ENCODE peak calls at places on chromosomes 16 and 17, in six cellular contexts. R, P, E, L, V and Y are unnamed samples.

GRCh38 chr17:13419676-13420075 is 182.1 kb downstream of the HS3ST3A1 start:
- DNase-seq in R (no peak), P (no peak), E (no peak), L (no peak), V (no peak), Y (no peak)

GRCh38 chr17:9696279-9697044 is 51.1 kb downstream of the USP43 start:
- DNase-seq in R (no peak), P (no peak), E (no peak), L (no peak), V (no peak), Y (no peak)

GRCh38 chr16:9909072-9909471 is 273.2 kb downstream of the GRIN2A start:
- DNase-seq in R (no peak), P (no peak), E (no peak), L (no peak), V (no peak), Y (no peak)

GRCh38 chr17:63530557-63531021 is 7.4 kb downstream of the KCNH6 start:
- DNase-seq in R (no peak), P (no peak), E (no peak), L (no peak), V (no peak), Y (no peak)

GRCh38 chr17:8611135-8611534 is 19.4 kb downstream of the MYH10 start:
- DNase-seq in R (no peak), P (no peak), E (no peak), L (no peak), V (no peak), Y (no peak)

GRCh38 chr17:3879181-3879580 is 13.7 kb downstream of the CAMKK1 start:
- DNase-seq in R (no peak), P (no peak), E (no peak), L (no peak), V (no peak), Y (no peak)

GRCh38 chr16:86555763-86556130 is 712 bp upstream of the MTHFSD start:
- DNase-seq in R (no peak), P (no peak), E (no peak), L (no peak), V (no peak), Y (no peak)

GRCh38 chr17:2383628-2384167 is 17.2 kb downstream of the MNT start:
- DNase-seq in R (no peak), P (no peak), E (no peak), L (no peak), V (no peak), Y (no peak)

GRCh38 chr17:81030726-81031570 is 4.0 kb upstream of the BAIAP2 start:
- DNase-seq in R (no peak), P (no peak), E (no peak), L (no peak), V (peak), Y (peak)
- TF ChIP-seq POLR2AphosphoS5 in R (no peak), P (no peak), E (no peak), L (no peak), V (no peak), Y (no peak)

GRCh38 chr17:38672788-38673713 is 1.7 kb downstream of the EPOP start:
- DNase-seq in R (no peak), P (no peak), E (no peak), L (no peak), V (no peak), Y (no peak)
- TF ChIP-seq POLR2A in R (no peak), P (no peak), E (no peak), L (no peak), V (no peak), Y (no peak)

GRCh38 chr16:53458623-53459022 is 24.4 kb downstream of the RBL2 start:
- DNase-seq in R (no peak), P (no peak), E (no peak), L (no peak), V (no peak), Y (no peak)

GRCh38 chr16:53456625-53457024 is 22.4 kb downstream of the RBL2 start:
- DNase-seq in R (no peak), P (no peak), E (no peak), L (no peak), V (no peak), Y (no peak)

DNA sequence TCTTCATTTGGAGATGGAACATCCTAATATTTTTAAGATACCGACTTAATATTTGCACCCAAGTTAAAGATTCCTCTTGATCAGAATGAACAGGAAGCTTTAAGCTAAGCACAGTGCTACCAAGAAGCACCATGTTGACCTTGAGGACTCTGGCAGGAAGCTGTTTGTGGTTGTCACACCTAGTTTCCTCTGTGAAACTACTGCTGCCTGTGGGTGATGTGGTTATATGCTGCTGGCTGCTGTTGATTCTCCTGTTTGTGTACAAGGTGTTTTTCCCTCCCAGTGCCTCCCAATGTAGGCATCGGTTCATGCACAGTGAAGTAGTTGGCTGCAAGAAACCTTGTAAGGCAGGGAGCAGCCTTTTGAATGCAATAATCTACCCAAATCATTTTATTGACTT is 23.4 kb downstream of the RBL2 start:
- DNase-seq in R (no peak), P (no peak), E (peak), L (peak), V (no peak), Y (peak)
- TF ChIP-seq TAF1 in R (no peak), P (no peak), E (no peak), L (no peak), V (no peak), Y (no peak)

DNA sequence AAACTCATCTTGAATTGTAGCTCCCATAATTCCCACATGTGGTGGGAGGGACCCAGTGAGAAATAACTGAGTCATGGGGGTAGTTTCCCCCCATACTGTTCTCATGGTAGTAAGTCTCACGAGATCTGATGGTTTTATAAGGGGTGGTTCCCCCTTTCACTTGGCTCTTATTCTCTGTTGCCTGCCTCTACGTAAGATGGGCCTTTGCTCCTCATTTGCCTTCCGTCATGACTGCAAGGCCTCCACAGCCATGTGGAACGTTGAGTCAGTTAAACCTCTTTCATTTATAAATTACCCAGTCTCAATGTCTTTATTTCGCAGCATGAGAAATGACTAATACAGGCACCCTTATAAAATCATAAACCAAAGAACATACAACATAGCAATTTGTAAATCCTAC is 79.0 kb downstream of the XYLT1 start:
- DNase-seq in R (no peak), P (no peak), E (no peak), L (no peak), V (no peak), Y (no peak)
- TF ChIP-seq POLR2AphosphoS5 in R (no peak), P (no peak), E (no peak), L (no peak), V (no peak), Y (no peak)

GRCh38 chr16:66880288-66881013 is at the start of gene PDP2:
- DNase-seq in R (peak), P (peak), E (peak), L (peak), V (peak), Y (peak)
- TF ChIP-seq POLR2A in R (peak), P (peak), E (peak), L (peak), V (peak), Y (peak)